ENCODE peak calls at places on chromosomes 1 and 21, in six cellular contexts. J is cardiac fibroblast, Y is EL, F is NB4, D is neural progenitor cell, M is AG04450. W is an unnamed sample.
A peak's percentile ranks its signal among the peaks of the same experiment; 100 is the strongest.

GRCh38 chr1:113429461-113430153 is 39.3 kb downstream of the MAGI3 start:
- DNase-seq in J (peak; percentile 26), M (no peak), D (no peak), Y (no peak), F (no peak), W (no peak)

GRCh38 chr21:42112857-42113256 is 41.7 kb downstream of the UMODL1 start:
- DNase-seq in Y (no peak), J (peak; percentile 36), F (no peak), M (peak; percentile 29), D (no peak), W (no peak)

GRCh38 chr1:86596253-86596652 is 49.4 kb downstream of the CLCA4 start:
- DNase-seq in J (no peak), F (no peak), M (no peak), D (no peak), Y (no peak), W (no peak)

GRCh38 chr21:46060596-46061061 is 37.3 kb upstream of the COL6A2 start:
- DNase-seq in J (peak; percentile 99), M (peak; percentile 94), F (peak; percentile 38), D (no peak), Y (peak; percentile 99), W (peak; percentile 89)

GRCh38 chr1:186680031-186681012 is at the start of gene PTGS2:
- DNase-seq in D (peak; percentile 88), M (peak; percentile 69), F (peak; percentile 24), J (peak; percentile 99), Y (peak; percentile 93), W (peak; percentile 92)

GRCh38 chr1:244962140-244962539 is 97.8 kb upstream of the HNRNPU start:
- DNase-seq in Y (no peak), J (no peak), F (no peak), M (no peak), D (no peak), W (no peak)

GRCh38 chr1:194279975-194280374 is 1093.6 kb upstream of the B3GALT2 start:
- DNase-seq in J (no peak), Y (no peak), F (no peak), D (no peak), M (no peak), W (no peak)

GRCh38 chr21:26918318-26919065 is 48.4 kb downstream of the ADAMTS5 start:
- DNase-seq in M (peak; percentile 26), Y (peak; percentile 87), F (no peak), D (no peak), J (peak; percentile 63), W (no peak)

GRCh38 chr1:170687625-170688024 is 23.7 kb downstream of the PRRX1 start:
- DNase-seq in Y (no peak), J (peak; percentile 55), M (no peak), F (no peak), D (no peak), W (no peak)

GRCh38 chr1:6108937-6109636 is 63.4 kb downstream of the KCNAB2 start:
- DNase-seq in Y (peak; percentile 54), J (peak; percentile 60), F (peak; percentile 75), D (peak; percentile 66), M (no peak), W (no peak)

GRCh38 chr1:33805988-33806387 is 57.9 kb upstream of the HMGB4 start:
- DNase-seq in F (no peak), D (no peak), M (no peak), J (no peak), Y (no peak), W (no peak)

GRCh38 chr1:225848044-225848955 is 33.9 kb downstream of the TMEM63A start:
- DNase-seq in Y (no peak), M (no peak), F (no peak), D (no peak), J (no peak), W (no peak)

GRCh38 chr1:42680921-42681683 is 1.1 kb upstream of the YBX1 start:
- DNase-seq in M (no peak), J (peak; percentile 33), F (peak; percentile 56), Y (peak; percentile 19), D (peak; percentile 23), W (no peak)

GRCh38 chr1:66436378-66437135 is 97.4 kb upstream of the SGIP1 start:
- DNase-seq in F (peak; percentile 93), M (peak; percentile 41), D (no peak), Y (peak; percentile 94), J (peak; percentile 71), W (no peak)

GRCh38 chr1:147651466-147651865 is 18.9 kb downstream of the ACP6 start:
- DNase-seq in Y (no peak), F (no peak), J (no peak), D (peak; percentile 51), M (no peak), W (no peak)

GRCh38 chr1:225849905-225850304 is 32.3 kb downstream of the TMEM63A start:
- DNase-seq in D (no peak), M (no peak), J (no peak), Y (no peak), F (no peak), W (no peak)

GRCh38 chr1:22739648-22740385 is 29.2 kb downstream of the EPHB2 start:
- DNase-seq in Y (peak; percentile 96), J (peak; percentile 88), D (no peak), F (no peak), M (peak; percentile 74), W (no peak)

GRCh38 chr1:57423135-57424131 is at the start of gene DAB1:
- DNase-seq in J (peak; percentile 10), M (no peak), D (peak; percentile 76), Y (peak; percentile 12), F (no peak), W (no peak)

GRCh38 chr1:195113471-195113870 is 1494.8 kb downstream of the KCNT2 start:
- DNase-seq in M (no peak), J (no peak), D (no peak), Y (no peak), F (no peak), W (no peak)

GRCh38 chr1:18928406-18928805 is 26.1 kb upstream of the ALDH4A1 start:
- DNase-seq in J (no peak), M (no peak), D (no peak), F (no peak), Y (no peak), W (no peak)

GRCh38 chr1:64248065-64248464 is 44.6 kb downstream of the UBE2U start:
- DNase-seq in J (no peak), D (no peak), F (no peak), M (no peak), Y (no peak), W (no peak)

GRCh38 chr1:6612641-6613360 is 730 bp upstream of the PHF13 start:
- DNase-seq in Y (peak; percentile 50), M (no peak), F (no peak), J (peak; percentile 50), D (peak; percentile 65), W (no peak)

GRCh38 chr21:25425156-25425555 is 182.1 kb downstream of the MRPL39 start:
- DNase-seq in M (no peak), D (no peak), F (no peak), Y (no peak), J (no peak), W (no peak)

GRCh38 chr21:26506951-26507350 is 66.1 kb downstream of the CYYR1 start:
- DNase-seq in D (no peak), F (no peak), J (peak; percentile 68), M (no peak), Y (peak; percentile 45), W (no peak)

GRCh38 chr1:242468749-242469148 is 55.7 kb downstream of the PLD5 start:
- DNase-seq in J (no peak), Y (no peak), D (no peak), M (no peak), F (no peak), W (no peak)

GRCh38 chr1:232046531-232047283 is 420.1 kb downstream of the DISC1 start:
- DNase-seq in M (no peak), Y (no peak), J (no peak), F (no peak), D (no peak), W (no peak)

GRCh38 chr1:36172983-36173382 is 17.0 kb downstream of the MAP7D1 start:
- DNase-seq in M (no peak), D (no peak), F (no peak), J (peak; percentile 93), Y (peak; percentile 70), W (no peak)

GRCh38 chr1:12057382-12057781 is 5.7 kb upstream of the TNFRSF8 start:
- DNase-seq in D (no peak), F (peak; percentile 48), M (no peak), Y (no peak), J (peak; percentile 35), W (no peak)

GRCh38 chr1:165355977-165356811 is at the start of gene LMX1A:
- DNase-seq in D (peak; percentile 68), J (no peak), M (no peak), F (no peak), Y (no peak), W (no peak)

GRCh38 chr1:201404016-201404598 is 5.0 kb upstream of the LAD1 start:
- DNase-seq in J (no peak), Y (no peak), M (no peak), D (no peak), F (no peak), W (no peak)

GRCh38 chr1:147618077-147618569 is 52.2 kb downstream of the ACP6 start:
- DNase-seq in D (no peak), Y (no peak), J (no peak), F (peak; percentile 60), M (no peak), W (no peak)

GRCh38 chr1:85748120-85748519 is 39.9 kb upstream of the ZNHIT6 start:
- DNase-seq in F (no peak), M (no peak), D (no peak), J (no peak), Y (no peak), W (no peak)

GRCh38 chr21:31161157-31161556 is 122.9 kb upstream of the KRTAP19-8 start:
- DNase-seq in Y (peak; percentile 64), M (no peak), J (no peak), F (no peak), D (peak; percentile 63), W (no peak)

GRCh38 chr21:22363504-22363903 is 1365.3 kb downstream of the NCAM2 start:
- DNase-seq in D (no peak), M (no peak), J (no peak), Y (no peak), F (no peak), W (no peak)

GRCh38 chr1:67146539-67146938 is 11.8 kb upstream of the C1orf141 start:
- DNase-seq in Y (no peak), F (no peak), D (no peak), J (no peak), M (no peak), W (no peak)

GRCh38 chr1:86156571-86157455 is at the start of gene COL24A1:
- DNase-seq in F (peak; percentile 48), D (peak; percentile 87), Y (peak; percentile 61), J (peak; percentile 38), M (peak; percentile 56), W (peak; percentile 87)

GRCh38 chr1:244205171-244205570 is 154.1 kb downstream of the ZBTB18 start:
- DNase-seq in F (no peak), M (no peak), D (no peak), J (no peak), Y (no peak), W (no peak)

GRCh38 chr1:93443456-93443855 is 4.5 kb upstream of the FNBP1L start:
- DNase-seq in M (no peak), J (no peak), F (no peak), D (no peak), Y (no peak), W (no peak)

GRCh38 chr1:31674626-31675025 is 29.2 kb downstream of the COL16A1 start:
- DNase-seq in F (no peak), Y (peak; percentile 81), J (no peak), D (no peak), M (no peak), W (no peak)

GRCh38 chr1:169509354-169509753 is 23.6 kb upstream of the SLC19A2 start:
- DNase-seq in J (no peak), M (no peak), Y (no peak), D (no peak), F (no peak), W (no peak)